ENCODE peak calls at places on chromosomes 4 and X, in ten cellular contexts. S is activated CD4-positive, alpha-beta T cell treated with anti-CD3 and anti-CD28 coated beads, Interleukin-2, amount 10 ng/mL, durations not matched to agents 7 days and 5 days; Z is foreskin fibroblast; B is NCI-H1436; M is substantia nigra; V is WTC11; U is tibial artery; I is ELF-1; X is GM06990; P is NCI-H1105. H is an unnamed sample.

GRCh38 chrX:107576392-107576791 is 51.9 kb upstream of the PRPS1 start:
- DNase-seq in S (no peak), Z (no peak), B (no peak), M (no peak), V (no peak), U (no peak), I (no peak), X (no peak), P (no peak), H (no peak)

GRCh38 chr4:80680934-80681333 is 345.4 kb downstream of the CFAP299 start:
- DNase-seq in S (no peak), Z (no peak), B (no peak), M (no peak), V (no peak), U (no peak), I (no peak), X (no peak), P (no peak), H (no peak)

GRCh38 chrX:40176979-40177430 is 79.2 kb upstream of the BCOR start:
- DNase-seq in S (no peak), Z (no peak), B (no peak), M (no peak), V (no peak), U (no peak), I (peak), X (no peak), P (peak), H (peak)

GRCh38 chr4:93312299-93312698 is 516.3 kb upstream of the ATOH1 start:
- DNase-seq in S (no peak), Z (no peak), B (no peak), M (no peak), V (no peak), U (no peak), I (no peak), X (no peak), P (no peak), H (no peak)

GRCh38 chr4:184274288-184274951 is 56.7 kb upstream of the ENPP6 start:
- DNase-seq in S (no peak), Z (peak), B (no peak), M (no peak), V (no peak), U (no peak), I (peak), X (no peak), P (no peak), H (no peak)

GRCh38 chrX:132426695-132427281 is 62.0 kb downstream of the MBNL3 start:
- DNase-seq in S (no peak), Z (peak), B (no peak), M (no peak), V (no peak), U (no peak), I (no peak), X (no peak), P (no peak), H (no peak)

GRCh38 chr4:21191304-21191703 is 491.0 kb downstream of the PACRGL start:
- DNase-seq in S (no peak), Z (no peak), B (no peak), M (no peak), V (no peak), U (no peak), I (no peak), X (no peak), P (no peak), H (no peak)

GRCh38 chr4:155787113-155787710 is 28.4 kb downstream of the GUCY1B1 start:
- DNase-seq in S (peak), Z (peak), B (no peak), M (no peak), V (no peak), U (no peak), I (peak), X (peak), P (peak), H (peak)